ENCODE peak calls at places on chromosomes 16 and 17, in eight cellular contexts. M, T, Q, N, A, S, C and V are unnamed samples.

GRCh38 chr17:57868007-57868774 is 18.3 kb upstream of the MRPS23 start:
- DNase-seq in M (peak; percentile 99), T (peak; percentile 76), Q (peak; percentile 59), N (no peak), A (no peak), S (no peak), C (no peak), V (peak; percentile 94)

GRCh38 chr16:57388359-57389086 is 16.0 kb upstream of the CCL17 start:
- DNase-seq in M (no peak), T (no peak), Q (no peak), N (no peak), A (no peak), S (no peak), C (no peak), V (no peak)

GRCh38 chr17:57899822-57900221 is 50.0 kb upstream of the MRPS23 start:
- DNase-seq in M (no peak), T (no peak), Q (no peak), N (no peak), A (no peak), S (no peak), C (no peak), V (no peak)

GRCh38 chr17:82215095-82215971 is 2.7 kb upstream of the CCDC57 start:
- DNase-seq in M (no peak), T (no peak), Q (peak; percentile 65), N (no peak), A (no peak), S (no peak), C (no peak), V (no peak)

GRCh38 chr17:17911003-17911613 is 61.1 kb downstream of the TOM1L2 start:
- DNase-seq in M (no peak), T (no peak), Q (no peak), N (no peak), A (no peak), S (no peak), C (no peak), V (no peak)

GRCh38 chr16:19851476-19851875 is 33.2 kb downstream of the GPRC5B start:
- DNase-seq in M (no peak), T (no peak), Q (no peak), N (peak; percentile 65), A (no peak), S (no peak), C (no peak), V (no peak)

GRCh38 chr16:56451753-56452689 is 667 bp downstream of the OGFOD1 start:
- DNase-seq in M (peak; percentile 14), T (no peak), Q (peak; percentile 71), N (no peak), A (peak; percentile 12), S (no peak), C (no peak), V (peak; percentile 27)

GRCh38 chr17:11668633-11669032 is 70.4 kb downstream of the DNAH9 start:
- DNase-seq in M (no peak), T (peak; percentile 16), Q (no peak), N (no peak), A (no peak), S (no peak), C (peak; percentile 79), V (no peak)

GRCh38 chr17:1830288-1830687 is 483 bp downstream of the RPA1 start:
- DNase-seq in M (peak; percentile 23), T (no peak), Q (no peak), N (peak; percentile 15), A (no peak), S (no peak), C (no peak), V (peak; percentile 11)